ENCODE peak calls at places on chromosome 2, in five cellular contexts. V is tibial nerve, L is transverse colon, X is heart right ventricle, T is RWPE2. W is an unnamed sample.

GRCh38 chr2:170596576-170596975 is 118.6 kb upstream of the SP5 start:
- DNase-seq in V (no peak), L (no peak), X (no peak), T (no peak), W (no peak)

GRCh38 chr2:241389697-241390096 is 33.6 kb downstream of the FARP2 start:
- DNase-seq in V (no peak), L (no peak), X (no peak), T (no peak), W (no peak)

GRCh38 chr2:30412392-30413321 is 34.4 kb upstream of the LCLAT1 start:
- DNase-seq in V (no peak), L (peak), X (peak), T (no peak), W (no peak)

GRCh38 chr2:62415019-62415431 is 91.0 kb downstream of the TMEM17 start:
- DNase-seq in V (no peak), L (peak), X (no peak), T (no peak), W (no peak)

GRCh38 chr2:101961287-101962242 is 30.2 kb upstream of the IL1R2 start:
- DNase-seq in V (peak), L (peak), X (peak), T (no peak), W (peak)

GRCh38 chr2:224101820-224102630 is 62.9 kb upstream of the SERPINE2 start:
- DNase-seq in V (no peak), L (no peak), X (peak), T (no peak), W (no peak)

GRCh38 chr2:114160263-114161001 is 270.5 kb downstream of the ACTR3 start:
- DNase-seq in V (no peak), L (peak), X (no peak), T (no peak), W (no peak)

GRCh38 chr2:27427863-27428212 is 593 bp upstream of the NRBP1 start:
- DNase-seq in V (no peak), L (no peak), X (no peak), T (no peak), W (no peak)

GRCh38 chr2:53422979-53423378 is 344.6 kb upstream of the CHAC2 start:
- DNase-seq in V (no peak), L (peak), X (no peak), T (no peak), W (no peak)

GRCh38 chr2:36357506-36358316 is 2.1 kb downstream of the CRIM1 start:
- DNase-seq in V (no peak), L (peak), X (no peak), T (no peak), W (peak)

GRCh38 chr2:168600970-168601369 is 144.9 kb downstream of the CERS6 start:
- DNase-seq in V (no peak), L (no peak), X (no peak), T (no peak), W (no peak)

GRCh38 chr2:64888591-64889309 is 100.4 kb upstream of the SLC1A4 start:
- DNase-seq in V (no peak), L (no peak), X (no peak), T (no peak), W (no peak)

DNA sequence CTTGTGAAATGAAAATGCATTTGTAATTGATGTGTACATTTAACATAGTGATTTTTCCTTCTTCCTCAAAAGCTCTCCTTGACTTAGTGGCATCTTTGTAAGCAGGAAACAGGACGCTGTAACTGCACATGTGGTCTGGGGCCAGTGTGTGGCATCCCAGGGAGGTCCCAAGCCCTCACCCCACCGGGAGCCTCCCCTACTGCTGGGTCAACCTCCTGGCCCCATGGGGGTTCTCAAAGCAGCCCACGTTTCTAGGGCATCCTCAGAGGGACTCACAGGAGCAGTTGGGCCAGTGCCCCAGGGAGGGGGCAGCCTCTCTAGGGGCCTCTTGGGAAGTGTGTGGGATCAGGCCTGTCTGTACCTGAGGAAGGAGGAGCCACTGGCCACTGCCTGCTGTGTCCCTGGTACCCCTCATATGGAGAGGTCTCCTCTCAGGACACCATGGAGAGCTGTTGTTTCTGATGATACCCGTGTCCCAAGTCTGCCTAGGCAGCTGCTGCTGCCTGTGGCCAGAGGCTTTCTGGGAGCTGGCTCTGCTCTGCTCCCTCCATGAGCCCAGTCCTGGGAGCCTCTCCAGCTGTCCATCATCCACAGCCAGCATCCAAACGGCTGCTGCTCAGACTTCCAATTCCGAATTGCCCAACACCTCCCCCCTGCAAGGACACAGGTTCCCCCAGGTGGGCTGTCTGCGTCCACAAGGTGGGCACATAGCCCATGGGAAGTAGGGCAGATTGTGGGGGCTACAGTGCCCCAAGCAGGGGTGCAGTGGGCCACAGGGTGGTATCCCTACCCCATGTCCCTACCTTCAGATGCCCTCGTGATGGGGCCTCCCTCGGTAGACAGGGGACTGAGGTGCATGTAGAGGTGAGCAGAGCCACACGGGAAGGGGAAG is 13.4 kb downstream of the ARHGEF4 start:
- DNase-seq in V (no peak), L (no peak), X (no peak), T (no peak), W (no peak)
- H3K4me3 ChIP-seq in V (no peak), L (no peak), X (no peak), T (no peak), W (no peak)

GRCh38 chr2:218894168-218895157 is 13.8 kb downstream of the WNT10A start:
- DNase-seq in V (no peak), L (no peak), X (no peak), T (peak), W (no peak)

GRCh38 chr2:218891275-218892135 is 10.9 kb downstream of the WNT10A start:
- DNase-seq in V (no peak), L (no peak), X (no peak), T (no peak), W (no peak)

GRCh38 chr2:218893349-218894167 is 12.9 kb downstream of the WNT10A start:
- DNase-seq in V (no peak), L (no peak), X (no peak), T (no peak), W (no peak)

GRCh38 chr2:218890369-218890768 is 9.7 kb downstream of the WNT10A start:
- DNase-seq in V (no peak), L (no peak), X (no peak), T (no peak), W (no peak)

GRCh38 chr2:218892693-218893348 is 12.2 kb downstream of the WNT10A start:
- DNase-seq in V (no peak), L (peak), X (no peak), T (no peak), W (peak)
- TF ChIP-seq CTCF in V (peak), L (peak), X (no peak), T (peak), W (peak)

DNA sequence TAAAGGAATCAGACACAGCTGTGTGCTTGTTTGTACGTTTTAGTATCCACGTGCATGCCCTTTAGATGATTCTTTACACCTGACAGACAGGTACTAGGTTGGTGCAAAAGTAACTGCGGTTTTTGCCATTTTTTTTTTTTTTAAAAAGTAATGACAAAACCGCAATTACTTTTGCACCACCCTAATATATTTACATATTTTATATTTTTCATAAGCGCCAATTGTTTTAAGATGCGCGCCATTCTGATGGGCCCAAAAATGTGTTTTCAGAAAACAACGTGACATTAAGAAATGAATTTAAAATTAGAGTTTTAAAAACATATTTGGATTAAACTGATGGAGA is 972 bp upstream of the COBLL1 start:
- DNase-seq in V (no peak), L (no peak), X (no peak), T (no peak), W (no peak)
- H3K4me3 ChIP-seq in V (peak), L (no peak), X (peak), T (peak), W (peak)

GRCh38 chr2:174181368-174181767 is 67.0 kb downstream of the OLA1 start:
- DNase-seq in V (no peak), L (no peak), X (no peak), T (no peak), W (no peak)

GRCh38 chr2:174180837-174181236 is 67.5 kb downstream of the OLA1 start:
- DNase-seq in V (no peak), L (no peak), X (no peak), T (no peak), W (no peak)

GRCh38 chr2:174183076-174183475 is 65.3 kb downstream of the OLA1 start:
- DNase-seq in V (no peak), L (no peak), X (no peak), T (no peak), W (no peak)

GRCh38 chr2:174176898-174177297 is 71.4 kb downstream of the OLA1 start:
- DNase-seq in V (no peak), L (no peak), X (no peak), T (no peak), W (no peak)

DNA sequence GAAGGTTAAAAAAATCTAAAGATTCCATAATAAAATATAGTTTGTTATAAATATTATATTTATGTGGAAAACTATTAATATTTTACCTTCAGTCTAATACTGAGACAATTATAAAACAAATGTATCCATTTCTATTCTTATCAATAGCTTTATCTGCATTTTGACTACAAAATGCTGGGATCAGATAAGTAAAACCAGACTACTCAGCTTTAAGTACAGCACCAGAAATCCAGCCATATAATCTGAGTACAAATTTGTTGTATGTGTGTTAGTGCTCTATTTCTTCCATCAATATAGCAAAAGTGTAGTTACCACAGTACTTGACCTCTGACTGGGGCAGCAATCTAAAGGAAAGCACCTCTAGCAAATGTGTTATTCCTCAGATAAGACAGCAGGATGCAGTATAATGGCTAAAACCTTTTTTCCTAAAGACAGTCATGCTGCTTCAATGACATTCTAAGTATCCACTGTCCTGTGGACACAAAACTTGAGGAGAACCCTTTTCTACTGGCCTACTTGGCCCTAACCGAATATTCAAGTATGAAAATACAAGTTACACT is 68.1 kb downstream of the OLA1 start:
- DNase-seq in V (no peak), L (no peak), X (no peak), T (no peak), W (no peak)
- TF ChIP-seq CTCF in V (no peak), L (no peak), X (no peak), T (peak), W (no peak)

DNA sequence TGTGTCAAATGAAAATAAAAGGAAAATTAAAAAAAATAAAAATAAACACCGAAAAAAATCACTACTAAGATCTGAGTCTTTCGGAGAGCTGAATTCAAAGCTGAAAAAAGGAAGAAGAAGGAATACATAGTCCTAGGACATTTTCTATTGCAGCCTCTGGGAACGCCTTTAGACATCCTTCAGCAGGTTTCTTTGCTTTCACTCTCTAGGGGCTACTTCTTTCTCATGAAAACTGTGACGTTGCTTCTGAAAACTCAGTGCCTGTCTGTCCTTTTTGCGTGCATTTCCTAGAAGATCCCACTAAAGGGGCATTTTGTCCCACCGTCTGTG is 708 bp downstream of the STAT4 start:
- DNase-seq in V (no peak), L (no peak), X (no peak), T (no peak), W (no peak)
- H3K4me3 ChIP-seq in V (peak), L (peak), X (peak), T (peak), W (peak)

GRCh38 chr2:73295751-73296400 is 2.5 kb upstream of the EGR4 start:
- DNase-seq in V (no peak), L (no peak), X (no peak), T (no peak), W (no peak)

GRCh38 chr2:73297151-73297559 is 3.8 kb upstream of the EGR4 start:
- DNase-seq in V (no peak), L (no peak), X (no peak), T (no peak), W (no peak)

GRCh38 chr2:73300926-73301325 is 7.6 kb upstream of the EGR4 start:
- DNase-seq in V (no peak), L (no peak), X (no peak), T (no peak), W (no peak)

GRCh38 chr2:73294239-73294638 is 891 bp upstream of the EGR4 start:
- DNase-seq in V (no peak), L (no peak), X (no peak), T (no peak), W (no peak)

DNA sequence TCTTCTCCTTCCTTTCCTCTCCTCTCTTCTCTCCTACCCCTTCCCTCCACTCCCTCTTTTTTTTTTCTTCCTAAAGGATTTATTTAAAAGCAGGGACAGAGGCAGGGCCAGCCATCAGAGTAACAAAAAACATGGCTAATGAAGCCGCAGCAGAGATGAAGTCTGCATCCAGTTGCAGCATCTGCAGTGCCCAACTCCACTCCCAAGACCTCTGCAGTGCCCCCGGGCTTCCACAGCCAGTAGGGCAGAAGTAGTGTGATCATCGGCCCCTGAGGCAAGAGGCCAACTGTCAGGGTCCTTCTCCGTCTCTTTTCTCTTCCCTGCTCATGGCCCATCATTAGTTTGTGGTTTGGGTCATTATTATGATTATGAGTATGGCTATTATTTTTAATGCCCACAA is 4.2 kb upstream of the EGR4 start:
- DNase-seq in V (no peak), L (no peak), X (no peak), T (no peak), W (no peak)
- TF ChIP-seq CTCF in V (no peak), L (no peak), X (no peak), T (no peak), W (no peak)

DNA sequence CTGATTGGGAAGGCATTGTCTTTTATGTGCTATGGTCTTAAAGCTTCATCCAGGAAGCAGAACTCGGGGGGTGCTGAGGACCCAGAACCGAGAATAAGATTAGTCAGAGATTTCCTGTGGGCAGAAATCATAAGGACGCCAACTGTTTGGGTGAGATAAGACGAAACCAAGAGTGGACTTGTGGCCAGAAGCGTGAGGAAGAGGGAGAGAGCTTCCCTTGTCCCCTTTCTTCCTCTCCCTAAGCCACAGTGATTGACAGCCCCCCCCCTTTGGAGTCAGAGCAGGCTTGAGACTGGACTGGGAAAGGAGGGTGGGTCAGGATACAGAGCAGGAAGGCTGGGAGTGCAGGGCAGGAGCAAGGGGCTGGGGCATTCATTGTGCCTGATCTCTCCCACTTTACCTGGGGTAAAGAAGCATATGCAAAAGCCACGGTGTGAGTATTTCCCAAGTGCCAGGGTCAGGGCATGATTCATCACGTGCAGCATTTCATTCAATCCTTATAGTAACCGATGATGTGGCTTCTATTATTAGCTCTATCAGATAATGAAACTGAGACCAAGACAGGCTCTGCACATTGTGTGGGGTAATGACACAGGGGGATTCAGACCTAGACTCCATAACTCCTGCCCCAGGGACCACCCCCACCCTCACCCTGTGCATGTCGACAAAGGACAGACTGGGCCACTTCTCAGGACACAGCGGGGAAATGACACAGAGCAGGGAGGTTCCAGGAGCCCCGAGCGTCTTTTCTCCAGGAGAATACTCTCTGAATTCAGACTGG is 3.0 kb upstream of the IL1RN start:
- DNase-seq in V (no peak), L (no peak), X (peak), T (no peak), W (no peak)
- H3K4me3 ChIP-seq in V (no peak), L (no peak), X (no peak), T (no peak), W (no peak)

GRCh38 chr2:99072556-99072955 is 69.0 kb upstream of the C2orf15 start:
- DNase-seq in V (no peak), L (no peak), X (no peak), T (no peak), W (no peak)

GRCh38 chr2:99066075-99066557 is 75.4 kb upstream of the C2orf15 start:
- DNase-seq in V (no peak), L (no peak), X (no peak), T (no peak), W (no peak)

GRCh38 chr2:99067871-99068270 is 73.6 kb upstream of the C2orf15 start:
- DNase-seq in V (no peak), L (no peak), X (no peak), T (no peak), W (no peak)

GRCh38 chr2:99066602-99067001 is 74.9 kb upstream of the C2orf15 start:
- DNase-seq in V (no peak), L (peak), X (no peak), T (no peak), W (no peak)
- TF ChIP-seq CTCF in V (no peak), L (peak), X (no peak), T (peak), W (no peak)

W was measured in psoas muscle.